ENCODE peak calls at places on chromosomes 12 and 14, in seven cellular contexts. L is mucosa of descending colon, R is AG10803, E is activated B cell treated with CpG ODN at 0.5 μM for 24 hours, T is adrenal gland, V is cardiac fibroblast, K is mesothelial cell of epicardium. O is an unnamed sample.

GRCh38 chr14:101781240-101782061 is 19.9 kb downstream of the PPP2R5C start:
- DNase-seq in L (peak; percentile 48), R (no peak), E (no peak), T (no peak), V (no peak), K (no peak), O (no peak)

GRCh38 chr12:70549340-70550179 is 87.7 kb downstream of the PTPRB start:
- DNase-seq in L (no peak), R (peak; percentile 15), E (no peak), T (no peak), V (peak; percentile 63), K (no peak), O (no peak)

GRCh38 chr12:26963413-26963812 is 25.1 kb downstream of the FGFR1OP2 start:
- DNase-seq in L (no peak), R (peak; percentile 29), E (no peak), T (no peak), V (no peak), K (no peak), O (no peak)

GRCh38 chr12:109824731-109825130 is 8.5 kb downstream of the TRPV4 start:
- DNase-seq in L (no peak), R (no peak), E (no peak), T (no peak), V (no peak), K (no peak), O (no peak)

GRCh38 chr12:118549506-118550109 is 173.3 kb downstream of the SUDS3 start:
- DNase-seq in L (no peak), R (no peak), E (no peak), T (no peak), V (no peak), K (no peak), O (no peak)

GRCh38 chr12:131085816-131086591 is 132.3 kb downstream of the ADGRD1 start:
- DNase-seq in L (no peak), R (no peak), E (peak; percentile 7), T (no peak), V (no peak), K (peak; percentile 13), O (no peak)

GRCh38 chr14:30725763-30726162 is 103.6 kb downstream of the SCFD1 start:
- DNase-seq in L (no peak), R (peak; percentile 41), E (no peak), T (no peak), V (peak; percentile 4), K (no peak), O (no peak)

GRCh38 chr14:60734465-60735242 is at the start of gene MNAT1:
- DNase-seq in L (peak; percentile 82), R (peak; percentile 87), E (peak; percentile 74), T (peak; percentile 72), V (peak; percentile 91), K (peak; percentile 60), O (peak; percentile 77)

GRCh38 chr12:27336254-27336653 is 3.6 kb downstream of the BMAL2 start:
- DNase-seq in L (no peak), R (no peak), E (no peak), T (no peak), V (no peak), K (no peak), O (no peak)

GRCh38 chr14:35999264-35999663 is 173.1 kb downstream of the BRMS1L start:
- DNase-seq in L (no peak), R (no peak), E (no peak), T (no peak), V (no peak), K (no peak), O (no peak)

GRCh38 chr12:67792185-67792584 is 143.6 kb downstream of the DYRK2 start:
- DNase-seq in L (no peak), R (no peak), E (no peak), T (no peak), V (no peak), K (no peak), O (no peak)

GRCh38 chr14:87063181-87063580 is 929.8 kb downstream of the GALC start:
- DNase-seq in L (no peak), R (no peak), E (no peak), T (no peak), V (no peak), K (no peak), O (no peak)

GRCh38 chr14:69637503-69638030 is 26.2 kb downstream of the SUSD6 start:
- DNase-seq in L (peak; percentile 77), R (no peak), E (no peak), T (peak; percentile 85), V (no peak), K (no peak), O (no peak)

GRCh38 chr12:52517888-52518287 is 2.3 kb downstream of the KRT5 start:
- DNase-seq in L (no peak), R (no peak), E (no peak), T (no peak), V (no peak), K (no peak), O (no peak)

GRCh38 chr12:19836456-19836855 is 397.2 kb downstream of the AEBP2 start:
- DNase-seq in L (no peak), R (no peak), E (no peak), T (no peak), V (no peak), K (no peak), O (no peak)

GRCh38 chr12:79482323-79482722 is 208.4 kb downstream of the PAWR start:
- DNase-seq in L (no peak), R (no peak), E (no peak), T (no peak), V (no peak), K (no peak), O (no peak)

GRCh38 chr12:102539651-102540553 is 59.5 kb upstream of the IGF1 start:
- DNase-seq in L (no peak), R (peak; percentile 93), E (no peak), T (no peak), V (peak; percentile 48), K (no peak), O (peak; percentile 95)

GRCh38 chr12:131117438-131118245 is 163.9 kb downstream of the ADGRD1 start:
- DNase-seq in L (no peak), R (no peak), E (no peak), T (no peak), V (no peak), K (peak; percentile 1), O (no peak)

GRCh38 chr14:31692376-31692781 is 131.2 kb downstream of the NUBPL start:
- DNase-seq in L (no peak), R (peak; percentile 59), E (no peak), T (no peak), V (peak; percentile 41), K (no peak), O (no peak)

GRCh38 chr12:54421175-54421872 is 2.3 kb upstream of the ITGA5 start:
- DNase-seq in L (no peak), R (no peak), E (no peak), T (peak; percentile 64), V (no peak), K (no peak), O (peak; percentile 39)

GRCh38 chr12:3490848-3491382 is at the start of gene PRMT8:
- DNase-seq in L (no peak), R (no peak), E (no peak), T (no peak), V (peak; percentile 3), K (no peak), O (no peak)

GRCh38 chr14:21510735-21511657 is at the start of gene METTL3:
- DNase-seq in L (peak; percentile 96), R (peak; percentile 99), E (peak; percentile 80), T (peak; percentile 99), V (peak; percentile 99), K (peak; percentile 78), O (peak; percentile 99)
- TF ChIP-seq CTCF in L (no peak), R (no peak), E (no peak), T (no peak), V (no peak), K (no peak), O (no peak)

GRCh38 chr12:30514666-30515065 is 181.0 kb downstream of the IPO8 start:
- DNase-seq in L (no peak), R (no peak), E (no peak), T (no peak), V (no peak), K (no peak), O (no peak)
- TF ChIP-seq CTCF in L (no peak), R (no peak), E (no peak), T (no peak), V (no peak), K (no peak), O (no peak)

GRCh38 chr12:100468126-100468525 is 5.5 kb upstream of the NR1H4 start:
- DNase-seq in L (no peak), R (no peak), E (no peak), T (no peak), V (no peak), K (no peak), O (no peak)

GRCh38 chr12:100461330-100461973 is 12.2 kb upstream of the NR1H4 start:
- DNase-seq in L (no peak), R (no peak), E (no peak), T (no peak), V (no peak), K (no peak), O (no peak)

GRCh38 chr12:100460702-100461101 is 13.0 kb upstream of the NR1H4 start:
- DNase-seq in L (no peak), R (no peak), E (no peak), T (no peak), V (no peak), K (no peak), O (no peak)

GRCh38 chr12:100464529-100464928 is 9.1 kb upstream of the NR1H4 start:
- DNase-seq in L (no peak), R (no peak), E (no peak), T (no peak), V (no peak), K (no peak), O (no peak)
- TF ChIP-seq CTCF in L (no peak), R (no peak), E (no peak), T (no peak), V (no peak), K (no peak), O (no peak)

DNA sequence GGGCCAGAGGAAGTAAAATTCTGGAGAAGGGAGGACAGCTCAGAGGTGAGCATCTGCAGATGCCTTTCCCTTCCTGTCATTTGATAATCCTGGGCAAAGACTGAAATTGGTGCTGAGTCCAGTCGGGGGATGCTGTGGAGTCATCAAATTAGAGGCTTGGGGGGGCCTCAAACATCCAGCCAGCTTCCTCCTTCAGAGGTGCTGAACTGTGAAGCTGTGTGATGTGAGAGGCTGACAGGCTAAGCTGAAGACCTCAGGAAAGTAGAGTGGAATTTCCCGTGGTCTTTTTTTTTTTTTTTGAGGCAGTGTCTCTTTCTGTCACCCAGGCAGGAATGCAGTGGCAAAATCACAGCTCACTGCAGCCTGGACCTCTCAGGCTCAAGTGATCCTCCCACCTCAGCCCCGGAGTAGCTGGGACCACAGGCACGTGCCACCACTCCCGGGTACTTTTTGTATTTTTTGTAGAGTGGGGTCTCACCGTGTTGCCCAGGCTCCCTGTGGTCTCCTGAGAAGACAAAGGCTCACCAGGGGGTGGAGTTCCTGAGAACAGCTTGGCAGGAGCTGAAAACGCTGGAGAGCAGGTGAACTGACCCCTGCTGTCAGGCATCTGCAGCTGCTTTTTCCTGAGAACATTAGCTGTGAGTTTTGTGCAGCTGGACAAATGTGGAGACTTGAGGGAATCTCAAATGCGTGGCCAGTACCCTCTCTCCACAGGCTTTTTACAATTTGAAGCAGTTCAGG is 6.1 kb upstream of the TCL1B start:
- DNase-seq in L (no peak), R (no peak), E (no peak), T (no peak), V (no peak), K (no peak), O (no peak)
- TF ChIP-seq CTCF in L (no peak), R (no peak), E (no peak), T (no peak), V (no peak), K (no peak), O (no peak)